ENCODE peak calls at places on chromosomes 1 and 21, in four cellular contexts. W is GM23248, I is cardiac muscle cell, H is colonic mucosa. R is an unnamed sample. For H3K4me1, the result is how much of the 10 kb centered on the place peaks cover.

GRCh38 chr1:218585565-218586184 is 240.5 kb downstream of the TGFB2 start:
- DNase-seq in W (peak), I (peak), H (no peak), R (peak)

GRCh38 chr1:12604114-12604874 is 13.7 kb downstream of the DHRS3 start:
- DNase-seq in H (peak), W (peak), I (peak), R (peak)

GRCh38 chr1:54800899-54801759 is at the start of gene TTC22:
- DNase-seq in W (peak), H (peak), I (no peak), R (peak)

GRCh38 chr1:183164350-183164749 is 21.7 kb upstream of the LAMC2 start:
- DNase-seq in I (peak), H (no peak), W (peak), R (peak)

GRCh38 chr1:176939993-176940392 is 224.5 kb downstream of the ASTN1 start:
- DNase-seq in I (no peak), W (peak), H (no peak), R (no peak)

GRCh38 chr1:27343639-27344025 is 1.8 kb downstream of the SYTL1 start:
- DNase-seq in I (no peak), W (no peak), H (no peak), R (no peak)

GRCh38 chr1:150972417-150972940 is 2.2 kb downstream of the CERS2 start:
- DNase-seq in H (no peak), I (no peak), W (no peak), R (peak)

GRCh38 chr1:227942021-227942715 is 5.6 kb downstream of the WNT9A start:
- DNase-seq in W (no peak), I (no peak), H (peak), R (no peak)

GRCh38 chr1:117121589-117122296 is at the start of gene TRIM45:
- DNase-seq in I (peak), H (peak), W (peak), R (peak)

GRCh38 chr1:35577071-35577998 is 4.2 kb downstream of the TFAP2E start:
- DNase-seq in I (no peak), W (peak), H (peak), R (no peak)

GRCh38 chr1:62625415-62625814 is 28.1 kb downstream of the ANGPTL3 start:
- DNase-seq in I (no peak), W (peak), H (no peak), R (no peak)

GRCh38 chr1:246961939-246962373 is 30.2 kb upstream of the AHCTF1 start:
- DNase-seq in W (peak), I (peak), H (no peak), R (no peak)

GRCh38 chr1:172537366-172537765 is 4.4 kb downstream of the SUCO start:
- DNase-seq in I (no peak), W (peak), H (no peak), R (no peak)

GRCh38 chr1:8201331-8201861 is 116.5 kb upstream of the SLC45A1 start:
- DNase-seq in I (no peak), W (no peak), H (no peak), R (peak)

GRCh38 chr1:87757700-87758099 is 429.0 kb downstream of the LMO4 start:
- DNase-seq in H (no peak), I (no peak), W (no peak), R (no peak)

GRCh38 chr1:179175011-179175934 is 54.2 kb downstream of the ABL2 start:
- DNase-seq in H (no peak), I (peak), W (peak), R (peak)

GRCh38 chr1:222441006-222441620 is 106.8 kb downstream of the HHIPL2 start:
- DNase-seq in I (no peak), W (no peak), H (no peak), R (no peak)

GRCh38 chr1:209747580-209748262 is 8.1 kb upstream of the TRAF3IP3 start:
- DNase-seq in W (peak), H (peak), I (peak), R (peak)

GRCh38 chr1:186078245-186078644 is 296.8 kb downstream of the TPR start:
- DNase-seq in H (no peak), W (peak), I (no peak), R (peak)

GRCh38 chr1:48123647-48124046 is 98.9 kb upstream of the SLC5A9 start:
- DNase-seq in I (no peak), H (no peak), W (no peak), R (no peak)

GRCh38 chr1:79283451-79283850 is 276.9 kb upstream of the ADGRL4 start:
- DNase-seq in I (no peak), H (no peak), W (no peak), R (no peak)

GRCh38 chr1:36585760-36586072 is 103.0 kb upstream of the CSF3R start:
- DNase-seq in I (no peak), W (no peak), H (no peak), R (no peak)

GRCh38 chr1:145886811-145887210 is 1.1 kb upstream of the ANKRD35 start:
- DNase-seq in H (no peak), W (no peak), I (no peak), R (no peak)

GRCh38 chr1:34479731-34480130 is 275.1 kb upstream of the GJB5 start:
- DNase-seq in I (no peak), W (no peak), H (no peak), R (no peak)

GRCh38 chr1:213669964-213670691 is 317.6 kb upstream of the PROX1 start:
- DNase-seq in W (no peak), I (no peak), H (peak), R (no peak)

GRCh38 chr21:40837456-40837855 is 9.5 kb downstream of the DSCAM start:
- DNase-seq in H (no peak), W (no peak), I (no peak), R (no peak)

GRCh38 chr1:11654571-11655262 is at the start of gene FBXO44:
- DNase-seq in W (peak), H (peak), I (peak), R (peak)

GRCh38 chr1:27885114-27885528 is 12.8 kb downstream of the THEMIS2 start:
- DNase-seq in W (no peak), H (no peak), I (no peak), R (no peak)

GRCh38 chr1:10446790-10447422 is 2.9 kb upstream of the CORT start:
- DNase-seq in W (no peak), I (no peak), H (no peak), R (no peak)

GRCh38 chr1:4801192-4801924 is 146.9 kb downstream of the AJAP1 start:
- DNase-seq in I (peak), W (no peak), H (peak), R (no peak)

GRCh38 chr1:4802024-4802423 is 147.6 kb downstream of the AJAP1 start:
- DNase-seq in H (no peak), W (no peak), I (no peak), R (no peak)

GRCh38 chr1:4803335-4803734 is 148.9 kb downstream of the AJAP1 start:
- DNase-seq in H (no peak), I (no peak), W (no peak), R (no peak)

DNA sequence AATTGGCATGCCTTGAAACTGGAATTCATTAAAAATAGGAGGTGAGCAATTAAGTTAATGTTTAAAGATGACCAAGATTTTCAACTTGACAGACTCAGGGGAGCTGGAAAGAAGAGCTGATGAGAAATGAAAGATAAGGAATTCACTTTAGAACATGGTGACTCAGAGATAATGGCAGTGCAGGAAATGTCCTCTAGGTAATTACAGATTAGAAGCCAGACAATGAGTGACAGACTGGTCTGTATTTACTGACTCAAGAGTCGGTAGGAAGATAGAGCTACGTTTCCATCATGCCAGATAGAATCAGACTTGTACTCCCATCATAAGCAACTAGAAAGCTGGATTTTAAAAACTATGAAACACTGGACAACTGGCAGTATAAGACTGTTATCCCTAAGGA is 151.6 kb downstream of the AJAP1 start:
- DNase-seq in W (no peak), I (no peak), H (no peak), R (no peak)
- H3K4me1 ChIP-seq in W (under half), I (under half), H (under half), R (under half)

DNA sequence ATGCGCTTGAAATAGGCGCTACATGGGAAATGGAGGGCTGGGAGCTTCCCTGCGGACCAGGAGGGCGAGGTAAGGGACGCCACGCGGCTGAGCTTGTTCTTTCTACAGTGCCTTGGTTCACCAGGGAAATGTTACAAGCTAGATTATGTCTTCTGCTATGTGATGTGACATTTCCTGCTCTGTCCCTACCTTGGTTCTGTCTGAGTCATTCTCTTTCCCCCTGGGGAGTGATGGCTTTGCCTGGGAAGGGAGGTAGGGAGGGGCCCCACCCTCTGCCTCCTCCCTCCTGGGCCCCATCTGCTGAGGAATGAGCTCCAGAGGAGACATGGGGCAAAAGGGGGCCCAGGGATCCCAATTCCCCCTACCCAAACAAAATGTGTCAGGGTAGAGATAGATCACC is 619.4 kb downstream of the PTPRU start:
- DNase-seq in H (no peak), I (no peak), W (no peak), R (no peak)
- H3K4me1 ChIP-seq in H (under half), I (under half), W (under half), R (under half)

GRCh38 chr1:181089017-181089776 is 697 bp downstream of the IER5 start:
- DNase-seq in I (no peak), W (peak), H (no peak), R (peak)

GRCh38 chr1:181092056-181092455 is 3.6 kb downstream of the IER5 start:
- DNase-seq in I (no peak), H (no peak), W (no peak), R (no peak)

GRCh38 chr1:181091322-181092040 is 3.0 kb downstream of the IER5 start:
- DNase-seq in H (no peak), I (no peak), W (no peak), R (no peak)

GRCh38 chr1:181089777-181090505 is 1.4 kb downstream of the IER5 start:
- DNase-seq in H (peak), W (peak), I (peak), R (peak)

GRCh38 chr1:181090653-181091126 is 2.2 kb downstream of the IER5 start:
- DNase-seq in I (no peak), H (peak), W (peak), R (peak)
- H3K4me1 ChIP-seq in I (under half), H (under half), W (half or more), R (under half)

DNA sequence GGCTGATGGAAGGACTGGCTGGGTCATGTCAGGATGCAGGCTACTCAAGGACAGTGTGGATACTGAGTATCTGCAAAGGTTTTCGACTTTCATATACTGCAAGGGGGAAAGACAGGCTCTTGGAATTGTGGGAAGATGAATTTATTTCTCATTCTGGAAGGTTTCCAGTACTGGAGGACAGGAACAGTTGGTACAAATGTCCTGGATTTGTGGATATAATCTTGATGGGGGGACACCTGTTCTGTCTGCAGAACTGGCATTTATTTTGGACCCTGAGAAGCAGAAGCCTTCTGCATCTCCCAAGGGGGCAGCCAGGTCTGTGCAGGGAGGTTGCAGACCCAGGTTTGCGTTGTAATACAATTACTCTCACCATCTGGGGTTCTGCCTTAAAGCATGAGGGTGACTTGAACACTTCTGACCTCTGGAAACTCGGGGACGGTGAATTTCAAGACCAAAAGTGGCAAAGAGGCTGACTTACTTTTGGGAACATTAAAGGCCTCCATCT is 65.8 kb downstream of the NOS1AP start:
- DNase-seq in W (no peak), I (no peak), H (no peak), R (no peak)
- H3K4me1 ChIP-seq in W (under half), I (under half), H (under half), R (under half)

GRCh38 chr1:23913212-23913880 is at the start of gene CNR2:
- DNase-seq in H (no peak), W (no peak), I (no peak), R (no peak)
- H3K4me1 ChIP-seq in H (under half), W (under half), I (under half), R (under half)